ENCODE peak calls at places on chromosomes 12 and 14, in eight cellular contexts. V is HCT116; C is body of pancreas; D is hepatocyte; E is CD8-positive, alpha-beta T cell; P is A549; I is psoas muscle; W is sigmoid colon. O is an unnamed sample. For H3K4me1, the result is how much of the 10 kb centered on the place peaks cover.

GRCh38 chr14:102505775-102506598 is 3.6 kb downstream of the ANKRD9 start:
- DNase-seq in V (no peak), C (no peak), D (peak), E (no peak), P (no peak), I (peak), W (no peak), O (no peak)

GRCh38 chr12:95326450-95326849 is 108.8 kb downstream of the VEZT start:
- DNase-seq in V (no peak), C (no peak), D (no peak), E (no peak), P (peak), I (no peak), W (no peak), O (no peak)

GRCh38 chr14:20652996-20653975 is 11.8 kb upstream of the OR6S1 start:
- DNase-seq in V (peak), C (peak), D (peak), E (peak), P (peak), I (no peak), W (no peak), O (peak)

GRCh38 chr12:84562331-84562730 is 350.3 kb downstream of the SLC6A15 start:
- DNase-seq in V (no peak), C (no peak), D (no peak), E (no peak), P (no peak), I (no peak), W (no peak), O (no peak)

GRCh38 chr12:80636832-80637231 is 70.6 kb upstream of the MYF6 start:
- DNase-seq in V (no peak), C (no peak), D (no peak), E (no peak), P (no peak), I (peak), W (no peak), O (no peak)

GRCh38 chr14:40058916-40059897 is 627.0 kb upstream of the FBXO33 start:
- DNase-seq in V (no peak), C (no peak), D (peak), E (no peak), P (no peak), I (no peak), W (no peak), O (no peak)

GRCh38 chr12:99381992-99382391 is 265.6 kb upstream of the GARIN6 start:
- DNase-seq in V (no peak), C (no peak), D (no peak), E (no peak), P (no peak), I (no peak), W (no peak), O (no peak)

GRCh38 chr12:77388611-77389265 is 323.4 kb upstream of the E2F7 start:
- DNase-seq in V (no peak), C (no peak), D (no peak), E (no peak), P (no peak), I (no peak), W (no peak), O (no peak)

GRCh38 chr12:50197297-50197727 is 30.1 kb upstream of the CERS5 start:
- DNase-seq in V (no peak), C (no peak), D (no peak), E (no peak), P (no peak), I (no peak), W (no peak), O (no peak)

GRCh38 chr12:93205361-93205760 is 172.4 kb upstream of the NUDT4 start:
- DNase-seq in V (no peak), C (no peak), D (no peak), E (no peak), P (no peak), I (no peak), W (no peak), O (no peak)

GRCh38 chr14:94045563-94046345 is 19.6 kb downstream of the OTUB2 start:
- DNase-seq in V (no peak), C (peak), D (no peak), E (no peak), P (no peak), I (peak), W (peak), O (no peak)

GRCh38 chr12:32702470-32702869 is 23.4 kb downstream of the DNM1L start:
- DNase-seq in V (no peak), C (no peak), D (no peak), E (no peak), P (no peak), I (no peak), W (no peak), O (no peak)

GRCh38 chr12:103161582-103161981 is 204.1 kb downstream of the ASCL1 start:
- DNase-seq in V (no peak), C (no peak), D (no peak), E (no peak), P (no peak), I (no peak), W (no peak), O (no peak)

GRCh38 chr12:67982165-67982563 is 7.1 kb upstream of the IFNG-AS1 start:
- DNase-seq in V (no peak), C (no peak), D (no peak), E (no peak), P (no peak), I (no peak), W (no peak), O (no peak)

GRCh38 chr14:102591372-102591943 is 991 bp upstream of the RCOR1 start:
- DNase-seq in V (no peak), C (peak), D (peak), E (peak), P (no peak), I (no peak), W (peak), O (no peak)

GRCh38 chr12:76049575-76050251 is 18.1 kb upstream of the PHLDA1 start:
- DNase-seq in V (no peak), C (no peak), D (no peak), E (no peak), P (no peak), I (no peak), W (no peak), O (no peak)

GRCh38 chr14:100123618-100124017 is 35.8 kb downstream of the DEGS2 start:
- DNase-seq in V (no peak), C (no peak), D (no peak), E (no peak), P (no peak), I (no peak), W (no peak), O (no peak)

GRCh38 chr14:38171197-38171596 is 36.5 kb upstream of the SSTR1 start:
- DNase-seq in V (no peak), C (no peak), D (no peak), E (no peak), P (no peak), I (no peak), W (no peak), O (no peak)

GRCh38 chr12:87020071-87020470 is 763.9 kb upstream of the MGAT4C start:
- DNase-seq in V (no peak), C (no peak), D (no peak), E (no peak), P (no peak), I (no peak), W (no peak), O (no peak)

GRCh38 chr12:48980389-48980952 is 2.3 kb downstream of the WNT1 start:
- DNase-seq in V (no peak), C (no peak), D (peak), E (peak), P (no peak), I (peak), W (no peak), O (no peak)

GRCh38 chr12:9509464-9510166 is 98.1 kb downstream of the KLRB1 start:
- DNase-seq in V (peak), C (peak), D (no peak), E (no peak), P (no peak), I (no peak), W (no peak), O (no peak)

GRCh38 chr12:31872831-31873604 is 86.2 kb upstream of the RESF1 start:
- DNase-seq in V (no peak), C (no peak), D (no peak), E (no peak), P (no peak), I (no peak), W (no peak), O (peak)

GRCh38 chr12:69240625-69240984 is 1.2 kb downstream of the CPSF6 start:
- DNase-seq in V (no peak), C (no peak), D (peak), E (peak), P (peak), I (no peak), W (no peak), O (no peak)

GRCh38 chr12:53012928-53013327 is 6.7 kb downstream of the EIF4B start:
- DNase-seq in V (no peak), C (no peak), D (no peak), E (no peak), P (no peak), I (no peak), W (no peak), O (no peak)

GRCh38 chr12:100715976-100716657 is 78.5 kb upstream of the ANO4 start:
- DNase-seq in V (no peak), C (no peak), D (no peak), E (no peak), P (no peak), I (no peak), W (no peak), O (no peak)

GRCh38 chr14:88554458-88555286 is at the start of gene PTPN21:
- DNase-seq in V (no peak), C (peak), D (peak), E (no peak), P (peak), I (peak), W (peak), O (peak)

GRCh38 chr14:88321692-88322504 is 1.2 kb downstream of the KCNK10 start:
- DNase-seq in V (no peak), C (no peak), D (no peak), E (no peak), P (no peak), I (no peak), W (no peak), O (no peak)

GRCh38 chr14:72970824-72971434 is 44.7 kb downstream of the DCAF4 start:
- DNase-seq in V (no peak), C (no peak), D (no peak), E (no peak), P (no peak), I (no peak), W (no peak), O (no peak)

GRCh38 chr12:57905812-57906475 is 35.4 kb upstream of the ATP23 start:
- DNase-seq in V (no peak), C (no peak), D (no peak), E (no peak), P (no peak), I (no peak), W (no peak), O (no peak)

GRCh38 chr14:22065372-22065771 is 391.8 kb upstream of the OR4E1 start:
- DNase-seq in V (no peak), C (no peak), D (no peak), E (no peak), P (no peak), I (no peak), W (no peak), O (no peak)

GRCh38 chr12:24909667-24910066 is 39.2 kb downstream of the BCAT1 start:
- DNase-seq in V (no peak), C (peak), D (peak), E (no peak), P (no peak), I (no peak), W (peak), O (peak)

GRCh38 chr12:77767756-77768343 is 62.8 kb upstream of the NAV3 start:
- DNase-seq in V (no peak), C (no peak), D (no peak), E (no peak), P (no peak), I (no peak), W (no peak), O (no peak)

GRCh38 chr14:80973918-80974317 is 18.5 kb downstream of the TSHR start:
- DNase-seq in V (no peak), C (no peak), D (no peak), E (no peak), P (no peak), I (no peak), W (no peak), O (no peak)

GRCh38 chr14:91417134-91417982 is at the start of gene CCDC88C:
- DNase-seq in V (peak), C (peak), D (peak), E (peak), P (peak), I (peak), W (no peak), O (no peak)

GRCh38 chr12:118391424-118391823 is 15.1 kb downstream of the SUDS3 start:
- DNase-seq in V (no peak), C (no peak), D (no peak), E (no peak), P (no peak), I (no peak), W (no peak), O (no peak)

GRCh38 chr14:95519699-95520098 is 3.2 kb upstream of the SYNE3 start:
- DNase-seq in V (peak), C (peak), D (no peak), E (peak), P (no peak), I (peak), W (peak), O (peak)

GRCh38 chr12:10205251-10205807 is 7.3 kb upstream of the GABARAPL1 start:
- DNase-seq in V (no peak), C (no peak), D (no peak), E (no peak), P (no peak), I (no peak), W (no peak), O (no peak)

GRCh38 chr12:1533205-1533601 is 61.2 kb downstream of the FBXL14 start:
- DNase-seq in V (no peak), C (no peak), D (no peak), E (peak), P (no peak), I (no peak), W (no peak), O (no peak)

GRCh38 chr12:1532796-1533195 is 61.6 kb downstream of the FBXL14 start:
- DNase-seq in V (no peak), C (no peak), D (no peak), E (no peak), P (no peak), I (no peak), W (no peak), O (no peak)

GRCh38 chr12:1534708-1535107 is 59.7 kb downstream of the FBXL14 start:
- DNase-seq in V (no peak), C (no peak), D (no peak), E (no peak), P (no peak), I (no peak), W (no peak), O (no peak)

GRCh38 chr12:1532367-1532752 is 62.0 kb downstream of the FBXL14 start:
- DNase-seq in V (no peak), C (no peak), D (no peak), E (no peak), P (no peak), I (no peak), W (no peak), O (no peak)

DNA sequence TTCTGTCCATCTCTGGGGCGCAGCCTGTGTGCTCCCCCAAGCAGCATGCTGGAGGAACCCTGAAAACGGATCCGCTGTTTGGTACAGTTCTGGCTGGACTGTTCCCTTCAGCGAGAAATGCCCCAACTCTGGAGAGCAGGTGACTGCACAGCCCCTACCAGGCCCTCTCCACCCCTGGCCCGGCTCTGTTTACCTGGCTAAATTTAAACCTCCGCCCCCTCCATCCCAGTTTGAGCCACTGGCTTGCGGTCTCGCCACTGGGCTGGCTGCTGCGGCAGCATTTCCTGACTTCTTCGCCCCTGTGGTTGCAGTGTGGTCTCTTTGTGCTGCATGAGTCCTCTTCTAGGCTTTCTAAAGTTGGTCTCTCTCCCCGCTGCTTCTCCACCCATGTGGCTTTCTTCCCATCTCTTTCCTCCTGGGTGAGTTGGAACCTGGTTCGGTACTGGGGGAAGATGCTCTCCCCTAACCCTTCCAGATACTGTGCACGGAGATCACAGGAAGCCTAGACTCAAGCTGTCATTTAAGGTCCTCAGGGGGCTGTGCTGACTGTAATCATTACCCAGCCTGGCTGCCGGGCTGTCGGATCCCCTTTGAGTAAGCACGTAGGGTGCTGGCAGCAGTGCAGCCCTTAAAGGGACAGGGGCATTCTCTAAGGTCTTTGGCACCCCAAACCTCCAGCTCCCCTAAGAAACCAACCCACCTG is 60.6 kb downstream of the FBXL14 start:
- DNase-seq in V (no peak), C (no peak), D (no peak), E (peak), P (no peak), I (no peak), W (no peak), O (no peak)
- H3K27ac ChIP-seq in V (no peak), C (no peak), D (no peak), E (no peak), P (no peak), I (no peak), W (no peak), O (no peak)

GRCh38 chr12:108298761-108299275 is 40.3 kb downstream of the CMKLR1 start:
- DNase-seq in V (no peak), C (no peak), D (no peak), E (no peak), P (no peak), I (no peak), W (peak), O (no peak)
- H3K4me3 ChIP-seq in V (no peak), C (no peak), D (no peak), E (no peak), P (no peak), I (no peak), W (no peak), O (no peak)

GRCh38 chr14:32350020-32350419 is 20.9 kb downstream of the AKAP6 start:
- DNase-seq in V (no peak), C (no peak), D (no peak), E (no peak), P (no peak), I (no peak), W (no peak), O (no peak)
- H3K4me1 ChIP-seq in V (under half), C (under half), D (under half), E (under half), P (under half), I (under half), W (under half), O (under half)

GRCh38 chr12:108711486-108712163 is 19.7 kb downstream of the CORO1C start:
- DNase-seq in V (no peak), C (no peak), D (no peak), E (no peak), P (no peak), I (no peak), W (no peak), O (no peak)
- H3K27ac ChIP-seq in V (no peak), C (no peak), D (no peak), E (no peak), P (no peak), I (peak), W (peak), O (no peak)

GRCh38 chr14:50026396-50026795 is 90.0 kb downstream of the VCPKMT start:
- DNase-seq in V (no peak), C (no peak), D (no peak), E (no peak), P (no peak), I (no peak), W (no peak), O (no peak)

GRCh38 chr14:50025073-50025472 is 91.3 kb downstream of the VCPKMT start:
- DNase-seq in V (no peak), C (no peak), D (no peak), E (no peak), P (no peak), I (no peak), W (no peak), O (no peak)

GRCh38 chr14:50025776-50026175 is 90.6 kb downstream of the VCPKMT start:
- DNase-seq in V (no peak), C (no peak), D (no peak), E (no peak), P (no peak), I (no peak), W (no peak), O (no peak)

GRCh38 chr14:50022661-50023060 is 93.7 kb downstream of the VCPKMT start:
- DNase-seq in V (no peak), C (no peak), D (no peak), E (no peak), P (no peak), I (no peak), W (no peak), O (no peak)

DNA sequence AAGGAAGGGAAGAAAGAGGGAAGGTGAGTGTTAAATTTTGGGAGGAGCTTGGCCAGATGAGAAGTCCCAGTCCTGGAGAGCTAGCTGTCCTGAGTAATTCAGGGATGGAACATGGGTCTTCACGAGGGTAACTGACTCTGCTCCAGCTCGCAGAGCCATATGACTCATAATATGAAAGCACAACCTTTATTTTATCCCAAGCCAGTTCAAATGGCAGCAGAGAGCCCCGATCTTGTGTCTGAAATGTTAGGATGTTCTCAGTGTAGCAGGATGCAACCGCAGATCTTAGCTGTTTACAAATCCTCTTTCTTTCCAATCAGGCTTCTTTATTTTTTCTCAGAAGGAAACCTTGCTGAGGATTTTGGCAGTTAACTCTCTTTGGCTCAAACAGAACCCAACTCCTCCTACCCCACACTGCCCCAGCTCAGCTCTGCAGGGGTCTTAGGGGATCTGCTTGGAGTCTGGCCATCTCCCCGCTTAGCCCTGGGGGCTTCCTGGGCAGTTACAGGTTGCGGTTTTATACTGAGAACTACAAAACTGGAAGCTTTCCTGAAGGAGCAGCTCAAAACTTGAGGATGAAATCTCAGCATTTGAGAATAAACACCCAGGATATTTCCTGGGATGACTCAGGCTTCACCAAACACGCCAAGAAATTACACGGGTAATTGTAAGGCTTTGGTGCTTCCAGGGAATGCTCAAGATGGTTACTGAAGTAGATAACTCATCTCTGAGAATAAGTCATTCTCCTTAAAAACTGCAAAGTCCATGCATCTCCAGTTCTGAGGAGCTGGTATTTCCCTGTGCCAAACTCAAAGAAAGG is 92.5 kb downstream of the VCPKMT start:
- DNase-seq in V (no peak), C (no peak), D (no peak), E (no peak), P (peak), I (no peak), W (peak), O (no peak)
- H3K4me3 ChIP-seq in V (no peak), C (no peak), D (no peak), E (no peak), P (no peak), I (no peak), W (no peak), O (no peak)

O was measured in right atrium auricular region.